ENCODE peak calls at places on chromosomes 7 and 10, in seven cellular contexts. K is mammary epithelial cell; B is CD4-positive, alpha-beta T cell; G is small intestine; T is heart left ventricle; W is body of pancreas; Y is astrocyte. U is an unnamed sample.

GRCh38 chr7:2471396-2471795 is 4.8 kb downstream of the GRIFIN start:
- DNase-seq in G (no peak), K (peak), T (peak), Y (no peak), W (no peak), B (no peak), U (no peak)

GRCh38 chr7:80467069-80467468 is 44.8 kb downstream of the GNAT3 start:
- DNase-seq in T (no peak), B (no peak), K (no peak), W (no peak), G (peak), Y (peak), U (no peak)

GRCh38 chr10:110304394-110304779 is 333 bp downstream of the SMNDC1 start:
- DNase-seq in T (no peak), W (no peak), K (no peak), B (no peak), Y (no peak), G (peak), U (no peak)

GRCh38 chr10:34743804-34744203 is 71.3 kb downstream of the PARD3 start:
- DNase-seq in W (no peak), Y (peak), G (no peak), K (peak), B (no peak), T (peak), U (peak)

GRCh38 chr7:130278892-130279690 is 12.4 kb downstream of the CPA2 start:
- DNase-seq in Y (peak), T (no peak), K (peak), G (peak), W (no peak), B (no peak), U (no peak)

GRCh38 chr7:117775826-117776623 is 97.2 kb downstream of the CTTNBP2 start:
- DNase-seq in W (no peak), B (no peak), T (no peak), G (peak), K (no peak), Y (no peak), U (no peak)

GRCh38 chr10:32153931-32154330 is 97.7 kb upstream of the KIF5B start:
- DNase-seq in T (no peak), W (no peak), B (no peak), Y (no peak), K (no peak), G (no peak), U (no peak)

GRCh38 chr7:158017226-158018060 is 570.2 kb downstream of the PTPRN2 start:
- DNase-seq in G (no peak), Y (no peak), B (no peak), W (no peak), K (no peak), T (no peak), U (no peak)

GRCh38 chr7:24885716-24886115 is 94.3 kb downstream of the OSBPL3 start:
- DNase-seq in K (no peak), T (no peak), Y (no peak), W (no peak), G (no peak), B (no peak), U (no peak)

GRCh38 chr10:18545626-18546025 is 105.8 kb downstream of the NSUN6 start:
- DNase-seq in W (no peak), T (no peak), Y (peak), B (no peak), G (no peak), K (no peak), U (no peak)

GRCh38 chr10:31599626-31600504 is 280.8 kb downstream of the ZEB1 start:
- DNase-seq in B (no peak), G (no peak), W (no peak), T (no peak), K (no peak), Y (no peak), U (no peak)

GRCh38 chr10:69278446-69278963 is at the start of gene HK1:
- DNase-seq in Y (peak), B (no peak), T (peak), G (no peak), W (peak), K (no peak), U (no peak)

GRCh38 chr7:69412331-69413146 is 185.7 kb upstream of the AUTS2 start:
- DNase-seq in Y (peak), B (no peak), W (peak), G (peak), T (peak), K (no peak), U (peak)

GRCh38 chr10:101485681-101486554 is 102.1 kb downstream of the POLL start:
- DNase-seq in B (no peak), K (no peak), G (no peak), Y (no peak), W (peak), T (no peak), U (peak)

GRCh38 chr7:25858562-25859411 is 293.2 kb upstream of the NFE2L3 start:
- DNase-seq in T (no peak), K (no peak), B (no peak), W (no peak), G (no peak), Y (no peak), U (peak)

GRCh38 chr10:99854860-99855259 is 72.4 kb downstream of the ABCC2 start:
- DNase-seq in Y (peak), W (peak), K (no peak), B (no peak), G (no peak), T (peak), U (no peak)

GRCh38 chr7:101172854-101173751 is 7.0 kb downstream of the NAT16 start:
- DNase-seq in Y (no peak), W (peak), B (no peak), G (peak), T (peak), K (peak), U (peak)

GRCh38 chr7:34208878-34209621 is 303.7 kb downstream of the BMPER start:
- DNase-seq in W (peak), G (no peak), T (no peak), B (no peak), Y (no peak), K (no peak), U (no peak)

GRCh38 chr7:54680377-54681005 is 78.5 kb downstream of the SEC61G start:
- DNase-seq in W (no peak), Y (no peak), T (no peak), G (no peak), K (no peak), B (no peak), U (no peak)

GRCh38 chr7:100152937-100153666 is 4.4 kb downstream of the LAMTOR4 start:
- DNase-seq in B (no peak), Y (no peak), W (no peak), K (no peak), G (no peak), T (no peak), U (no peak)

GRCh38 chr7:100155553-100156317 is 2.8 kb downstream of the TRAPPC14 start:
- DNase-seq in W (no peak), G (no peak), Y (no peak), T (no peak), B (no peak), K (no peak), U (no peak)

GRCh38 chr7:100152404-100152803 is 3.7 kb downstream of the LAMTOR4 start:
- DNase-seq in T (no peak), Y (no peak), W (no peak), B (no peak), K (no peak), G (no peak), U (no peak)

GRCh38 chr7:100154651-100155491 is 3.7 kb downstream of the TRAPPC14 start:
- DNase-seq in K (no peak), B (no peak), Y (no peak), G (peak), T (no peak), W (no peak), U (peak)

GRCh38 chr7:100153713-100154519 is 4.6 kb downstream of the TRAPPC14 start:
- DNase-seq in T (no peak), B (no peak), G (peak), K (no peak), Y (no peak), W (no peak), U (peak)
- H3K27ac ChIP-seq in T (no peak), B (no peak), G (peak), K (no peak), Y (no peak), W (no peak), U (peak)

GRCh38 chr10:124200011-124200410 is 106.6 kb upstream of the CHST15 start:
- DNase-seq in K (no peak), T (no peak), G (no peak), W (no peak), B (no peak), Y (no peak), U (no peak)

GRCh38 chr10:124193309-124193696 is 99.9 kb upstream of the CHST15 start:
- DNase-seq in G (no peak), W (no peak), B (no peak), K (no peak), T (no peak), Y (no peak), U (no peak)

GRCh38 chr10:124196659-124197058 is 103.3 kb upstream of the CHST15 start:
- DNase-seq in W (no peak), T (no peak), G (no peak), K (no peak), B (no peak), Y (no peak), U (no peak)

GRCh38 chr10:124194199-124194824 is 100.9 kb upstream of the CHST15 start:
- DNase-seq in Y (no peak), G (no peak), B (no peak), W (no peak), T (no peak), K (no peak), U (no peak)

GRCh38 chr10:124197301-124198148 is 104.1 kb upstream of the CHST15 start:
- DNase-seq in T (no peak), K (no peak), Y (no peak), W (no peak), B (no peak), G (no peak), U (no peak)
- H3K27ac ChIP-seq in T (no peak), K (no peak), Y (no peak), W (peak), B (no peak), G (peak), U (peak)

GRCh38 chr10:87753995-87754866 is 63.8 kb downstream of the ATAD1 start:
- DNase-seq in W (no peak), K (no peak), G (no peak), T (no peak), Y (no peak), B (no peak), U (no peak)

GRCh38 chr10:87752571-87752970 is 65.5 kb downstream of the ATAD1 start:
- DNase-seq in W (no peak), Y (peak), G (no peak), K (peak), T (no peak), B (no peak), U (no peak)

GRCh38 chr10:87750817-87751216 is 67.2 kb downstream of the ATAD1 start:
- DNase-seq in G (no peak), T (no peak), B (no peak), Y (no peak), W (no peak), K (no peak), U (no peak)

GRCh38 chr10:87750001-87750651 is 67.9 kb downstream of the ATAD1 start:
- DNase-seq in B (no peak), T (no peak), W (no peak), G (no peak), Y (peak), K (no peak), U (no peak)

DNA sequence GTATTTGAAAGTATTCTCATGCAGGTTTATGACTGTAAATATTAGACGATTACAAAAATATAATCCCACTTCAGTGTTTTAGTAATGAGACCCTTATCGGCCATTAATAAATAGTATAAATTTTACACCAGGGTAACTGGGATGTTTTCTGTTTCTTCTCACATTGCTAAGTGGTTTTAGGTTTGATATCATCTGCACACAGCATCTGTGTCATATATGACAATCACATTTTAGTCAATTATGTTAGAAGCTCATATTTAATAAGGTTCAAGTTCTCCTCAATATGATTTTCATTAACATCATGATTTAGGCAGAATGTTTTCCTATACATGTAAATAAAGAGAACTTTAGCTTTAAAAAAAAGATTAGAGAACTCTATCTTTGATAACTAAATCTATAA is 66.8 kb downstream of the ATAD1 start:
- DNase-seq in T (no peak), K (no peak), W (no peak), G (no peak), B (no peak), Y (no peak), U (no peak)
- H3K27ac ChIP-seq in T (no peak), K (no peak), W (no peak), G (no peak), B (no peak), Y (no peak), U (no peak)

GRCh38 chr7:123677316-123677715 is 21.6 kb downstream of the LMOD2 start:
- DNase-seq in K (no peak), G (no peak), B (no peak), W (no peak), Y (no peak), T (no peak), U (no peak)

GRCh38 chr7:123674399-123675091 is 18.9 kb downstream of the LMOD2 start:
- DNase-seq in T (no peak), W (no peak), G (no peak), K (peak), B (no peak), Y (peak), U (no peak)

GRCh38 chr7:123673752-123674398 is 18.2 kb downstream of the LMOD2 start:
- DNase-seq in Y (no peak), K (no peak), B (no peak), W (no peak), T (no peak), G (no peak), U (no peak)

GRCh38 chr7:123673137-123673732 is 17.6 kb downstream of the LMOD2 start:
- DNase-seq in K (no peak), G (no peak), Y (no peak), B (no peak), T (no peak), W (no peak), U (no peak)

DNA sequence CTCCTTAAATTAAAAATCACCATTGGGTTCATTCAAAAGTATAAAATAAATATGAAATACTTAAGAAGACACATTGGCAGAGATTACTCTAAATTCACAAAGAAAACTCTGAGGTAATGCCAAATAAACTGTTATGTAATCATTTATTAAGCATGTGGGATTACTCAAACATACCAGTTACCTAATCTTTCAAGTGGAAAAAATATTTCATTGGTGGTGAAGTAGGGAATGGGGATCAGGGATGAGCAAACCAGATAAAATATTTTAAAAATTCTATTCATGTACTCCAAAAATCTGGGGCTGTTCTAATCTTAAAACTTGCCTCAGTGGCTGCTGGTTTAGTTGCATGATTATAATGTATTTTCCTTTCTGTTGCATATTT is 19.4 kb downstream of the LMOD2 start:
- DNase-seq in T (no peak), B (no peak), K (no peak), W (no peak), G (no peak), Y (peak), U (no peak)
- H3K27ac ChIP-seq in T (peak), B (no peak), K (peak), W (no peak), G (no peak), Y (no peak), U (no peak)

GRCh38 chr10:125085281-125085680 is 75.1 kb downstream of the CTBP2 start:
- DNase-seq in B (no peak), T (no peak), W (no peak), K (no peak), G (no peak), Y (no peak), U (no peak)
- H3K27ac ChIP-seq in B (no peak), T (peak), W (peak), K (peak), G (no peak), Y (peak), U (no peak)